ENCODE peak calls at places on chromosome 21, in seven cellular contexts. P, H, G, N, I, K and M are unnamed samples. For H3K36me3, the result is how much of the 10 kb centered on the place peaks cover.

GRCh38 chr21:32021319-32022027 is 148.7 kb downstream of the HUNK start:
- DNase-seq in P (peak), H (no peak), G (peak), N (no peak), I (peak), K (no peak), M (no peak)

GRCh38 chr21:14046401-14046800 is 164.4 kb downstream of the LIPI start:
- DNase-seq in P (no peak), H (no peak), G (no peak), N (no peak), I (no peak), K (no peak), M (no peak)

GRCh38 chr21:25895565-25896205 is 160.9 kb downstream of the GABPA start:
- DNase-seq in P (no peak), H (no peak), G (no peak), N (peak), I (no peak), K (peak), M (no peak)

GRCh38 chr21:21111309-21111920 is 113.2 kb downstream of the NCAM2 start:
- DNase-seq in P (no peak), H (no peak), G (no peak), N (no peak), I (no peak), K (no peak), M (no peak)

GRCh38 chr21:39852021-39852721 is 15.1 kb upstream of the PCP4 start:
- DNase-seq in P (no peak), H (no peak), G (no peak), N (no peak), I (no peak), K (no peak), M (peak)

GRCh38 chr21:10273196-10273595 is 248.2 kb upstream of the TPTE start:
- DNase-seq in P (no peak), H (no peak), G (no peak), N (no peak), I (no peak), K (no peak), M (no peak)

GRCh38 chr21:17119466-17120297 is 393.2 kb upstream of the CXADR start:
- DNase-seq in P (no peak), H (no peak), G (no peak), N (no peak), I (no peak), K (no peak), M (no peak)

GRCh38 chr21:17780539-17780938 is 38.6 kb downstream of the C21orf91 start:
- DNase-seq in P (no peak), H (peak), G (no peak), N (peak), I (no peak), K (no peak), M (no peak)

GRCh38 chr21:21183092-21183491 is 184.9 kb downstream of the NCAM2 start:
- DNase-seq in P (no peak), H (no peak), G (no peak), N (no peak), I (no peak), K (no peak), M (no peak)

GRCh38 chr21:39736716-39737115 is 8.3 kb upstream of the IGSF5 start:
- DNase-seq in P (no peak), H (no peak), G (no peak), N (no peak), I (no peak), K (no peak), M (peak)

GRCh38 chr21:15309721-15310120 is 244.9 kb upstream of the NRIP1 start:
- DNase-seq in P (peak), H (no peak), G (no peak), N (no peak), I (no peak), K (no peak), M (no peak)

GRCh38 chr21:16423921-16424320 is 694.1 kb downstream of the USP25 start:
- DNase-seq in P (no peak), H (no peak), G (no peak), N (no peak), I (no peak), K (no peak), M (no peak)

GRCh38 chr21:32565856-32566465 is 19.4 kb downstream of the TCP10L start:
- DNase-seq in P (no peak), H (no peak), G (no peak), N (no peak), I (no peak), K (no peak), M (no peak)

GRCh38 chr21:44370027-44370735 is 16.8 kb downstream of the TRPM2 start:
- DNase-seq in P (peak), H (no peak), G (no peak), N (no peak), I (no peak), K (peak), M (no peak)

GRCh38 chr21:44874497-44875331 is 1.2 kb upstream of the PTTG1IP start:
- DNase-seq in P (peak), H (peak), G (peak), N (peak), I (peak), K (peak), M (no peak)

GRCh38 chr21:18803624-18804023 is 400.0 kb upstream of the TMPRSS15 start:
- DNase-seq in P (no peak), H (no peak), G (no peak), N (no peak), I (no peak), K (no peak), M (no peak)

DNA sequence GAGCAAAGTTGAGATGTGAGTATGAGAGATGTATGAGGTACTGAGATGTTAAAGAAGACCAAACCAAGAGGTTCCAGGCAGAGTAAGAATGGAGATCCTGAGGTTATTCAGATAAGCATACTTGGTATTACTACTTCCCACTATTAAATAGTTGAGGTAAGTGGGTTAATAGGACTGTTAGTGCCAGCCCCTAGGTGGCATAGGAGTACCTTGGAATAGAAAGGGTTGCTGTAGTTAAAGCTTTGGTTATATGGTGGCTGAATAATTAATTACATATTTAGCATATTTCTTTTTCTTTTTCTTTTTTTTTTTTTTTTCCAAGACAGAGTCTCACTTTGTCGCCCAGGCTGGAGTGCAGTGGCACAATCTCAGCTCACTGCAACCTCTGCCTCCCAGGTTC is 397.9 kb upstream of the TMPRSS15 start:
- DNase-seq in P (no peak), H (no peak), G (no peak), N (no peak), I (no peak), K (no peak), M (no peak)
- TF ChIP-seq CTCF in P (no peak), H (no peak), G (no peak), N (peak), I (no peak), K (no peak), M (no peak)

GRCh38 chr21:42759594-42759927 is 106.1 kb downstream of the PDE9A start:
- DNase-seq in P (no peak), H (no peak), G (no peak), N (no peak), I (no peak), K (no peak), M (no peak)

GRCh38 chr21:42760361-42760970 is 107.0 kb downstream of the PDE9A start:
- DNase-seq in P (no peak), H (no peak), G (peak), N (no peak), I (no peak), K (no peak), M (no peak)

GRCh38 chr21:42758721-42759593 is 105.5 kb downstream of the PDE9A start:
- DNase-seq in P (no peak), H (no peak), G (peak), N (no peak), I (no peak), K (no peak), M (no peak)

GRCh38 chr21:42761776-42762335 is 108.4 kb downstream of the PDE9A start:
- DNase-seq in P (no peak), H (no peak), G (peak), N (no peak), I (no peak), K (no peak), M (no peak)

DNA sequence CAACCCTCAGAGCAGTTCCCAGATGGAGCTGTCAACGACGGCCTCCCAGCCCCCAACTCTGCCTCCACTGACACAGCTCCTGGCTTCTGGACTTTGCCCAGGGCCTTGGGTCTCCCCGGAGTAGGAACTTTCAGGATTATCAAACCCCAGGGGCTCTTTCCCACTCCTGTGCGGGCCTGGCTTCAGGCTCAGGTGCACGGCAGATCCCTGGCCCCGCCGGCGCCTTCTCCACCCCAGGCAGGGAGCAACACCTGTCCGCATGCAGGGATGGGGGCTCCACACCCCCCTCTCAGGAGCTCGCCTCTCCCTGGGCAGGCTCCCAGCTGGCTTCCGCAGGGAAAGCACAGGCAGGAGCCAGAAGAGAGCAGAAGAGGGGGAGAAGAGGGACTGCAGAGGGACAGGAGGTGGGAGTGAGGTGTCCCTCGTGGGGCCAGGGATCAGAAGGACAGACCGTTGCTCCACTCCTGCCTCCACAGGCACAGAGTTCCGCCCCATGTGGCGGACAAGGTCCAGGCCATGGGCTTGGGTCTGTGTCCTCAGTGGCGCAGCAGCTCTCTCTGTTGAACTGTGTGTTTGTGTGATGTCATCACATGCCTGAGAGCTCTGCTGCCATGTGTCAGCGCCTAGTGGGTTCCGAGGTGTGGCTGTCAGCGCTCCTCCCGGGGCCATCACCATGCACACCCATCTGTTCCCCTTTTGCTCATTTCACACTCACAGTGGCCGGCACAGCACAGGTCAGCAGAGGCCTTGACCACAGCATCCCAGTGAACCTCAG is 107.7 kb downstream of the PDE9A start:
- DNase-seq in P (no peak), H (no peak), G (peak), N (no peak), I (no peak), K (no peak), M (no peak)
- H3K36me3 ChIP-seq in P (half or more), H (under half), G (under half), N (under half), I (under half), K (under half), M (under half)

DNA sequence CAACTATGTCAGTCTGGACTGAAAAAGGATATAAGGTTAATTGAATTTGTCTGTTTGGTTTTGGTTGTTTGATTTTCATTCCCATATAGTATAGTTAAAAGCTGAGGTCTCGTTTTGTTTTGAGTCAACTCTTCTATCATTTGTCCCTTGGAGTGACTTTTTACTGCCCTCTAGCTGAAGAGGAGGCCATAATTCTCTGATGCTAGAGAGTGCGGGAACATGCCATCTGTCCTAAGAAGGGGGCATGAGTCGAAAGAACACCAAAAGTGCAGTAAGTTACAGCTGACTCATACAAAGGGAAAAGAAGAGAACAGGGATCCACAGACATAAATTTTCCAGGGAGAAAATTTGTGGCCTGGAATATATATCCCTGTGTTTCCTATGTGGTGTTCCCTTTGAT is 4.1 kb downstream of the KRTAP21-3 start:
- DNase-seq in P (no peak), H (no peak), G (no peak), N (no peak), I (no peak), K (peak), M (no peak)
- TF ChIP-seq CTCF in P (no peak), H (no peak), G (no peak), N (no peak), I (no peak), K (no peak), M (no peak)

DNA sequence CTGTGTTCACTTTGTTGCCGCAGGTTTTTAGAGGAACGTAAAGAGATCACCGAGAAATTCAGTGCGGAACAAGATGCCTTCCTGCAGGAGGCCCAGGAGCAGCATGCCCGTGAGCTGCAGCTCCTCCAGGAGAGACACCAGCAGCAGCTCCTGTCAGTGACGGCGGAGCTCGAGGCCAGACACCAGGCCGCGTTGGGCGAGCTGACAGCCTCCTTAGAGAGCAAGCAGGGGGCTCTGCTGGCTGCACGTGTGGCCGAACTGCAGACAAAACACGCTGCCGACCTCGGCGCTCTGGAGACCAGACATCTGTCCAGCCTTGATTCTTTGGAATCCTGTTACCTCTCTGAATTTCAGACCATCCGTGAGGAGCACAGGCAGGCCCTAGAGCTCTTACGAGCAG is 42.6 kb downstream of the PCNT start:
- DNase-seq in P (no peak), H (no peak), G (no peak), N (no peak), I (no peak), K (no peak), M (no peak)
- H3K36me3 ChIP-seq in P (under half), H (under half), G (half or more), N (half or more), I (under half), K (under half), M (under half)

GRCh38 chr21:35321322-35322200 is 272.5 kb upstream of the RUNX1 start:
- DNase-seq in P (no peak), H (no peak), G (no peak), N (no peak), I (no peak), K (no peak), M (no peak)

GRCh38 chr21:35323947-35324346 is 274.8 kb upstream of the RUNX1 start:
- DNase-seq in P (peak), H (no peak), G (no peak), N (no peak), I (peak), K (no peak), M (no peak)

GRCh38 chr21:35326677-35327076 is 277.6 kb upstream of the RUNX1 start:
- DNase-seq in P (no peak), H (no peak), G (no peak), N (no peak), I (no peak), K (no peak), M (no peak)

GRCh38 chr21:35325953-35326352 is 276.9 kb upstream of the RUNX1 start:
- DNase-seq in P (no peak), H (no peak), G (no peak), N (no peak), I (no peak), K (no peak), M (no peak)

DNA sequence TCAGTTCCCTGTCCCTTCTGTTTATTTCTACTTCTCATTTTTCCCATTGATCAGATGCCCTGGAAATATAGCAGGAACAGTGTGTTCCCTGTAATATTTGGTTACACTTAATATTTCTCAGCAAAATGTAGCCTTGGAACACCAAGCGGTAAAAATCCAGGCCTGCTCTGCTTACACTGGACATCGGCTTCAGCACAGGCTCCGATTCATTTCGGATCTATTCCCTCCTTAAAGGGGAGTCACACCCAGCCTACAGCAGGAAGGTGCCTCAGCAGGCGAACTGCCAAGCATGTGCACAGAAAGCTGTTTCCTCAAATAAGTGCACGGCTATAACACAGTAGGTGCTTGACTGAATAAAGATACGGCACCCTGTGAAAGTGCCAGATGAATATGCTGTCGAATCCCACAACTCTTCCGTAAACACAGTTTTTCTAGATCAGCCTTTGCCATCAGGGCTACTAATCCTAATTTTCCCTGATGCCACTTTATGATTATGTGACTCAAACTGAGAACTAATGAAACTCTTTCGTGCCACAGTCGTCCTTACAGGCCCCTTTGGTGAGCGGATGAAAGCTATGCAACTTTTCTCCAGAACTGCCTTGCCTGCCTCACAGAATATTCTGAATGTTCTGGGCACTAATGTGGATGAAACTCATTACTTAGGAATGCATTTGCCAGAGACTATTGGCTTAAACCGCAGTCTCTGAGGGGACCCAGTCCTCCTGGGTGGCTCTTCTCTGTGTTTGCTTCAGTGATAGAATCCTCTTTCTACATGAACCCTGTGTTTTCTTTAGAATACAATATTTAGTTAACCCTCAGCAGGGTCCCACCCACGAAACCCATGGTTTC is 275.5 kb upstream of the RUNX1 start:
- DNase-seq in P (peak), H (no peak), G (no peak), N (no peak), I (no peak), K (peak), M (no peak)
- TF ChIP-seq CTCF in P (no peak), H (no peak), G (no peak), N (no peak), I (no peak), K (no peak), M (no peak)

DNA sequence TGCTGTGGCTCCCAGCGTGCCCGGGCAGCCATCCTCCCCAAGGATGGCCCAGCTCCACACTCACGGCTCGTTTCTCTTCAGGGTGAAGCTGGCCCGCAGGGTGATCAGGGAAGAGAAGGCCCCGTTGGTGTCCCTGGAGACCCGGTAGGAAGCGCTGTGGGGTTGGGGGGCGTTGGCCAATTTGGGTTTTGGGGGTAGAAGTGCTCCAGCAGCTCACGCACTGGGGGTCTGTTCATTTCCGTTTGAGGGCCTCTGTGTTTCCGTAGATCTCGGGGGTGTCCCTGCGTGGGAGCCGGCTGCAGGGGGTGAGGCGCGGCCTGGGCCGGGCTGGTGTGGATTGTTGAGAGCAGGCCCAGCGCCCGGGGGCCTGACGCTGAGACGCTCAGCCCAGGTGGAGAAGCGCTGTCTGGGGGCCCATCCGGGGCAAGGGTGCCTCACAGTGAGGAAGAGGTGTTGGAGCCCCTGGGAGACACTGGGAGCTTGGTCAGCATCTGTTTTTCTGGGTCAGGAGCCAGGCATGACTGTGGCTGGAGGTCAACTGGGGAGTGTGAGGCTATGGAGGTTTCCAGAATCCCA is 12.6 kb downstream of the COL6A1 start:
- DNase-seq in P (peak), H (no peak), G (peak), N (no peak), I (peak), K (no peak), M (no peak)
- H3K36me3 ChIP-seq in P (half or more), H (under half), G (half or more), N (under half), I (under half), K (under half), M (under half)

GRCh38 chr21:41199123-41199522 is 31.2 kb downstream of the BACE2 start:
- DNase-seq in P (no peak), H (no peak), G (no peak), N (no peak), I (no peak), K (no peak), M (no peak)
- TF ChIP-seq CTCF in P (no peak), H (no peak), G (no peak), N (no peak), I (no peak), K (no peak), M (no peak)

GRCh38 chr21:36375994-36376393 is 9.2 kb upstream of the CHAF1B start:
- DNase-seq in P (no peak), H (no peak), G (no peak), N (no peak), I (no peak), K (no peak), M (no peak)
- H3K36me3 ChIP-seq in P (under half), H (under half), G (half or more), N (half or more), I (under half), K (under half), M (half or more)